ENCODE peak calls at places on chromosomes 4 and X, in six cellular contexts. One of them, this sample, is unnamed.

GRCh38 chrX:30039768-30040167 is 175.6 kb upstream of the MAGEB2 start:
- DNase-seq in NCI-H1436: no peak
- DNase-seq in AG08395: peak; percentile 4
- DNase-seq in iPS DF 19.7: no peak
- DNase-seq in CD4-positive, alpha-beta memory T cell: no peak
- DNase-seq in GM20000: no peak
- DNase-seq in this sample: no peak

GRCh38 chr4:19437008-19437407 is 814.7 kb upstream of the SLIT2 start:
- DNase-seq in NCI-H1436: no peak
- DNase-seq in AG08395: no peak
- DNase-seq in iPS DF 19.7: no peak
- DNase-seq in CD4-positive, alpha-beta memory T cell: no peak
- DNase-seq in GM20000: no peak
- DNase-seq in this sample: no peak

GRCh38 chrX:44072631-44073030 is 99.4 kb upstream of the NDP start:
- DNase-seq in NCI-H1436: no peak
- DNase-seq in AG08395: peak; percentile 11
- DNase-seq in iPS DF 19.7: no peak
- DNase-seq in CD4-positive, alpha-beta memory T cell: no peak
- DNase-seq in GM20000: no peak
- DNase-seq in this sample: no peak

GRCh38 chr4:77802406-77802805 is 16.8 kb downstream of the CNOT6L start:
- DNase-seq in NCI-H1436: no peak
- DNase-seq in AG08395: no peak
- DNase-seq in iPS DF 19.7: no peak
- DNase-seq in CD4-positive, alpha-beta memory T cell: no peak
- DNase-seq in GM20000: no peak
- DNase-seq in this sample: no peak

GRCh38 chr4:86652332-86652932 is 58.3 kb downstream of the PTPN13 start:
- DNase-seq in NCI-H1436: no peak
- DNase-seq in AG08395: no peak
- DNase-seq in iPS DF 19.7: no peak
- DNase-seq in CD4-positive, alpha-beta memory T cell: no peak
- DNase-seq in GM20000: no peak
- DNase-seq in this sample: no peak

GRCh38 chr4:113468165-113469022 is 293.1 kb downstream of the CAMK2D start:
- DNase-seq in NCI-H1436: no peak
- DNase-seq in AG08395: peak; percentile 91
- DNase-seq in iPS DF 19.7: peak; percentile 63
- DNase-seq in CD4-positive, alpha-beta memory T cell: no peak
- DNase-seq in GM20000: no peak
- DNase-seq in this sample: peak; percentile 23

GRCh38 chr4:1967512-1968149 is 41.1 kb downstream of the NELFA start:
- DNase-seq in NCI-H1436: no peak
- DNase-seq in AG08395: no peak
- DNase-seq in iPS DF 19.7: no peak
- DNase-seq in CD4-positive, alpha-beta memory T cell: no peak
- DNase-seq in GM20000: no peak
- DNase-seq in this sample: no peak

GRCh38 chr4:3302786-3303444 is 10.1 kb downstream of the RGS12 start:
- DNase-seq in NCI-H1436: no peak
- DNase-seq in AG08395: no peak
- DNase-seq in iPS DF 19.7: no peak
- DNase-seq in CD4-positive, alpha-beta memory T cell: no peak
- DNase-seq in GM20000: no peak
- DNase-seq in this sample: peak; percentile 72

GRCh38 chr4:22356996-22357596 is 158.8 kb downstream of the ADGRA3 start:
- DNase-seq in NCI-H1436: peak; percentile 4
- DNase-seq in AG08395: no peak
- DNase-seq in iPS DF 19.7: no peak
- DNase-seq in CD4-positive, alpha-beta memory T cell: no peak
- DNase-seq in GM20000: peak; percentile 10
- DNase-seq in this sample: peak; percentile 62

GRCh38 chrX:102917801-102918200 is 19.3 kb upstream of the RAB40AL start:
- DNase-seq in NCI-H1436: no peak
- DNase-seq in AG08395: no peak
- DNase-seq in iPS DF 19.7: no peak
- DNase-seq in CD4-positive, alpha-beta memory T cell: no peak
- DNase-seq in GM20000: no peak
- DNase-seq in this sample: no peak

GRCh38 chrX:50858548-50858947 is 44.6 kb upstream of the SHROOM4 start:
- DNase-seq in NCI-H1436: no peak
- DNase-seq in AG08395: no peak
- DNase-seq in iPS DF 19.7: no peak
- DNase-seq in CD4-positive, alpha-beta memory T cell: no peak
- DNase-seq in GM20000: no peak
- DNase-seq in this sample: no peak

GRCh38 chr4:74016068-74016467 is 17.6 kb upstream of the CXCL5 start:
- DNase-seq in NCI-H1436: no peak
- DNase-seq in AG08395: no peak
- DNase-seq in iPS DF 19.7: no peak
- DNase-seq in CD4-positive, alpha-beta memory T cell: no peak
- DNase-seq in GM20000: no peak
- DNase-seq in this sample: no peak

GRCh38 chr4:40681600-40682297 is 52.1 kb upstream of the RBM47 start:
- DNase-seq in NCI-H1436: no peak
- DNase-seq in AG08395: no peak
- DNase-seq in iPS DF 19.7: no peak
- DNase-seq in CD4-positive, alpha-beta memory T cell: no peak
- DNase-seq in GM20000: no peak
- DNase-seq in this sample: no peak

GRCh38 chr4:81237791-81238190 is 22.8 kb upstream of the PRKG2 start:
- DNase-seq in NCI-H1436: no peak
- DNase-seq in AG08395: no peak
- DNase-seq in iPS DF 19.7: no peak
- DNase-seq in CD4-positive, alpha-beta memory T cell: no peak
- DNase-seq in GM20000: no peak
- DNase-seq in this sample: no peak

GRCh38 chr4:115090483-115091075 is 22.8 kb downstream of the NDST4 start:
- DNase-seq in NCI-H1436: peak; percentile 44
- DNase-seq in AG08395: peak; percentile 8
- DNase-seq in iPS DF 19.7: no peak
- DNase-seq in CD4-positive, alpha-beta memory T cell: peak; percentile 18
- DNase-seq in GM20000: peak; percentile 8
- DNase-seq in this sample: peak; percentile 21

GRCh38 chrX:12080265-12080664 is 58.0 kb upstream of the FRMPD4 start:
- DNase-seq in NCI-H1436: no peak
- DNase-seq in AG08395: peak; percentile 21
- DNase-seq in iPS DF 19.7: peak; percentile 9
- DNase-seq in CD4-positive, alpha-beta memory T cell: no peak
- DNase-seq in GM20000: peak; percentile 6
- DNase-seq in this sample: peak; percentile 29

GRCh38 chrX:113157496-113157895 is 316.9 kb upstream of the AMOT start:
- DNase-seq in NCI-H1436: no peak
- DNase-seq in AG08395: no peak
- DNase-seq in iPS DF 19.7: peak; percentile 1
- DNase-seq in CD4-positive, alpha-beta memory T cell: no peak
- DNase-seq in GM20000: no peak
- DNase-seq in this sample: peak; percentile 0

GRCh38 chr4:4535590-4535989 is 6.3 kb downstream of the STX18 start:
- DNase-seq in NCI-H1436: no peak
- DNase-seq in AG08395: no peak
- DNase-seq in iPS DF 19.7: no peak
- DNase-seq in CD4-positive, alpha-beta memory T cell: no peak
- DNase-seq in GM20000: no peak
- DNase-seq in this sample: no peak

GRCh38 chrX:65601530-65602281 is 65.7 kb upstream of the MSN start:
- DNase-seq in NCI-H1436: no peak
- DNase-seq in AG08395: peak; percentile 60
- DNase-seq in iPS DF 19.7: no peak
- DNase-seq in CD4-positive, alpha-beta memory T cell: peak; percentile 60
- DNase-seq in GM20000: no peak
- DNase-seq in this sample: peak; percentile 65

GRCh38 chr4:185994750-185995149 is 74.2 kb upstream of the TLR3 start:
- DNase-seq in NCI-H1436: no peak
- DNase-seq in AG08395: no peak
- DNase-seq in iPS DF 19.7: no peak
- DNase-seq in CD4-positive, alpha-beta memory T cell: no peak
- DNase-seq in GM20000: no peak
- DNase-seq in this sample: no peak

GRCh38 chr4:83504974-83505373 is 20.1 kb upstream of the ABRAXAS1 start:
- DNase-seq in NCI-H1436: no peak
- DNase-seq in AG08395: no peak
- DNase-seq in iPS DF 19.7: no peak
- DNase-seq in CD4-positive, alpha-beta memory T cell: peak; percentile 17
- DNase-seq in GM20000: no peak
- DNase-seq in this sample: no peak

GRCh38 chr4:6050551-6050950 is 32.3 kb upstream of the C4orf50 start:
- DNase-seq in NCI-H1436: no peak
- DNase-seq in AG08395: no peak
- DNase-seq in iPS DF 19.7: no peak
- DNase-seq in CD4-positive, alpha-beta memory T cell: no peak
- DNase-seq in GM20000: no peak
- DNase-seq in this sample: no peak

GRCh38 chrX:121407627-121408026 is 360.2 kb downstream of the GLUD2 start:
- DNase-seq in NCI-H1436: no peak
- DNase-seq in AG08395: no peak
- DNase-seq in iPS DF 19.7: no peak
- DNase-seq in CD4-positive, alpha-beta memory T cell: no peak
- DNase-seq in GM20000: no peak
- DNase-seq in this sample: no peak

GRCh38 chr4:11908712-11909111 is 480.0 kb upstream of the HS3ST1 start:
- DNase-seq in NCI-H1436: no peak
- DNase-seq in AG08395: no peak
- DNase-seq in iPS DF 19.7: no peak
- DNase-seq in CD4-positive, alpha-beta memory T cell: no peak
- DNase-seq in GM20000: no peak
- DNase-seq in this sample: no peak

GRCh38 chr4:137180349-137180748 is 351.9 kb downstream of the PCDH18 start:
- DNase-seq in NCI-H1436: no peak
- DNase-seq in AG08395: no peak
- DNase-seq in iPS DF 19.7: peak; percentile 23
- DNase-seq in CD4-positive, alpha-beta memory T cell: no peak
- DNase-seq in GM20000: no peak
- DNase-seq in this sample: no peak

GRCh38 chr4:17033256-17034245 is 135.1 kb upstream of the LDB2 start:
- DNase-seq in NCI-H1436: no peak
- DNase-seq in AG08395: no peak
- DNase-seq in iPS DF 19.7: no peak
- DNase-seq in CD4-positive, alpha-beta memory T cell: no peak
- DNase-seq in GM20000: no peak
- DNase-seq in this sample: no peak

GRCh38 chr4:82746705-82747567 is 51.7 kb downstream of the SCD5 start:
- DNase-seq in NCI-H1436: no peak
- DNase-seq in AG08395: no peak
- DNase-seq in iPS DF 19.7: no peak
- DNase-seq in CD4-positive, alpha-beta memory T cell: no peak
- DNase-seq in GM20000: no peak
- DNase-seq in this sample: no peak

GRCh38 chrX:65926095-65927019 is 113.5 kb downstream of the VSIG4 start:
- DNase-seq in NCI-H1436: no peak
- DNase-seq in AG08395: no peak
- DNase-seq in iPS DF 19.7: no peak
- DNase-seq in CD4-positive, alpha-beta memory T cell: peak; percentile 75
- DNase-seq in GM20000: no peak
- DNase-seq in this sample: peak; percentile 70

GRCh38 chr4:48068182-48068581 is 51.6 kb downstream of the NIPAL1 start:
- DNase-seq in NCI-H1436: no peak
- DNase-seq in AG08395: no peak
- DNase-seq in iPS DF 19.7: no peak
- DNase-seq in CD4-positive, alpha-beta memory T cell: no peak
- DNase-seq in GM20000: no peak
- DNase-seq in this sample: no peak

GRCh38 chrX:151393514-151393913 is 3.5 kb upstream of the VMA21 start:
- DNase-seq in NCI-H1436: peak; percentile 29
- DNase-seq in AG08395: no peak
- DNase-seq in iPS DF 19.7: no peak
- DNase-seq in CD4-positive, alpha-beta memory T cell: peak; percentile 85
- DNase-seq in GM20000: peak; percentile 30
- DNase-seq in this sample: peak; percentile 65

GRCh38 chr4:143355540-143356217 is 19.0 kb downstream of the GAB1 start:
- DNase-seq in NCI-H1436: no peak
- DNase-seq in AG08395: peak; percentile 44
- DNase-seq in iPS DF 19.7: no peak
- DNase-seq in CD4-positive, alpha-beta memory T cell: no peak
- DNase-seq in GM20000: no peak
- DNase-seq in this sample: no peak

GRCh38 chr4:37531156-37531555 is 155.0 kb downstream of the RELL1 start:
- DNase-seq in NCI-H1436: no peak
- DNase-seq in AG08395: no peak
- DNase-seq in iPS DF 19.7: no peak
- DNase-seq in CD4-positive, alpha-beta memory T cell: no peak
- DNase-seq in GM20000: no peak
- DNase-seq in this sample: no peak

GRCh38 chr4:77989986-77990385 is 67.1 kb upstream of the FRAS1 start:
- DNase-seq in NCI-H1436: no peak
- DNase-seq in AG08395: no peak
- DNase-seq in iPS DF 19.7: no peak
- DNase-seq in CD4-positive, alpha-beta memory T cell: no peak
- DNase-seq in GM20000: no peak
- DNase-seq in this sample: peak; percentile 2